ENCODE peak calls at places on chromosomes 13 and 19, in four cellular contexts. M is IMR-90, X is heart right ventricle, Y is fibroblast of lung. L is an unnamed sample.

GRCh38 chr19:34382471-34382870 is 17.5 kb downstream of the GPI start:
- DNase-seq in Y (no peak), M (no peak), X (no peak), L (no peak)

GRCh38 chr13:42803563-42804212 is 22.3 kb downstream of the FAM216B start:
- DNase-seq in X (no peak), M (peak), Y (peak), L (no peak)

GRCh38 chr13:98405107-98405571 is 171.8 kb downstream of the STK24 start:
- DNase-seq in Y (peak), M (no peak), X (no peak), L (no peak)

GRCh38 chr13:42064259-42064658 is 15.8 kb downstream of the DGKH start:
- DNase-seq in M (peak), X (no peak), Y (peak), L (no peak)

GRCh38 chr13:62130016-62130970 is 714.6 kb upstream of the PCDH20 start:
- DNase-seq in X (no peak), Y (no peak), M (no peak), L (no peak)

GRCh38 chr19:33226550-33227241 is 1.0 kb upstream of the SLC7A10 start:
- DNase-seq in M (no peak), Y (peak), X (no peak), L (no peak)

GRCh38 chr19:6103217-6103644 is 7.1 kb downstream of the RFX2 start:
- DNase-seq in X (peak), Y (peak), M (peak), L (no peak)

GRCh38 chr13:80342541-80343371 is 1.8 kb upstream of the SPRY2 start:
- DNase-seq in M (peak), Y (peak), X (peak), L (peak)

GRCh38 chr13:107231941-107232340 is 664.0 kb upstream of the ARGLU1 start:
- DNase-seq in X (no peak), Y (no peak), M (no peak), L (no peak)

GRCh38 chr13:21717817-21718216 is 46.9 kb downstream of the FGF9 start:
- DNase-seq in X (no peak), M (no peak), Y (no peak), L (no peak)

GRCh38 chr19:29442910-29443309 is 82.9 kb upstream of the VSTM2B start:
- DNase-seq in M (no peak), X (no peak), Y (no peak), L (no peak)

GRCh38 chr19:3687774-3688706 is 12.2 kb downstream of the PIP5K1C start:
- DNase-seq in X (no peak), M (no peak), Y (no peak), L (peak)

GRCh38 chr13:30752201-30752797 is 17.0 kb downstream of the ALOX5AP start:
- DNase-seq in Y (peak), X (peak), M (peak), L (no peak)

DNA sequence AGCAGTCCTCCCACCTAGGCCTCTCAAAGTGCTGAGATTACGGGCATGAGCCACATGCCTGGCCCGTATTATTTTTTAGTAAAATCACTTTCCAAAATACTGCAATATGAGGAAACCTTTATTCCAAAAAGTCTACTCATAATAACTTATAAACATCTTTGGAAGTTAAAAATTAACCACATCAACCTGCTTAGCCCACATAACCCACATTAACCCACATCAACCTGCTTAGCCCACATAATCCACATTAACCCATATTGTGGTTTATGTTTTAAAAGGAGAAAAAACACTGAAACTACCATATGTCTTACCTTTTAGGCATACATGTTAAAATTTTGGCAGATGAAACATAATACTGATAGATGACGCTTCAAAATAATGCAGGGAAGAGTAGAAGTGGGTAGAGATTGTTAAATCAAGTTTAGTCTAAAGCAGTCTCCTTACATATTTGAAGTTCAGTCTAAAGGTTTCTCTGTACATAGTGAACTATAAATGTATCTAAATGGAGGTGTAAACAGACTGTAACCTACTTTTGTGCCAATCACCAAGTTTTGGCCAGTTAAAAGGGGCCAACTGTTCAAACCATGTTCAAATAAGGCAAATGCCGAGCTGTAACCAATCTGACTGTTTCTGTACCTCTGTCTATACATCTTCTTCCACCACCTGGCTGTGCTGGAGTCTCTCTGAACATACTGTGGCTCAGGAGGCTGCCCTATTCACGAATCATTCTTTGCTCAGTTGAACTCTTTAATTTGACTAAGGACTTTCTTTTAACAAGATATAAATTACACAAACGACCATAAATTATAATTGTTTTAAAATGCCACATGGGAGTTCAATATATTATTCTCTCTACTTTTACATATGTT is 14.5 kb downstream of the KPNA3 start:
- DNase-seq in M (no peak), X (no peak), Y (no peak), L (no peak)
- TF ChIP-seq CTCF in M (no peak), X (no peak), Y (no peak), L (no peak)

DNA sequence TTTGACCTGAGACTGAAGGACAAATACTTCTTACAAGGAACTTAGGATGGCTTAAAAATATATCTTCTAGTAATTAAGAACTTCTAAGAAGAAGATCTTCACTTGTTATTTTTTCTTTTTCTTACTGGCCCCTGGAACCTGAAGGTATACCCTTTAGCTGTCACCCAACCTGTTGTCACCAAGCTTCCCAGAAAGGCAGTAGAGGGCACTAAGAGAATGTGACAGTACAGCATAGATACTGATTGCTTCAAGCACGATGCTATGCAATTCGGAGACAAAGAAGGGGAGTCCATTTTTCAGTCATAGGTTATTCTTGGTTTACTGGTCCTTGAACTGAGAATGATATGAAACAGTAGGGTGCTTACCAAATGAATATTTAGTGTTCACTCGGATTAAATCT is 208.3 kb upstream of the PCDH9 start:
- DNase-seq in X (no peak), Y (peak), M (no peak), L (no peak)
- TF ChIP-seq CTCF in X (peak), Y (no peak), M (no peak), L (peak)

GRCh38 chr19:42028304-42029216 is 34.5 kb upstream of the ATP1A3 start:
- DNase-seq in X (no peak), Y (no peak), M (no peak), L (no peak)
- TF ChIP-seq CTCF in X (peak), Y (peak), M (peak), L (peak)

GRCh38 chr19:46270521-46271256 is 26.2 kb upstream of the HIF3A start:
- DNase-seq in M (no peak), X (no peak), Y (no peak), L (no peak)

GRCh38 chr19:46265217-46265828 is 31.5 kb upstream of the HIF3A start:
- DNase-seq in Y (peak), M (peak), X (peak), L (peak)

GRCh38 chr19:46271488-46272197 is 25.2 kb upstream of the HIF3A start:
- DNase-seq in M (peak), Y (no peak), X (no peak), L (no peak)

GRCh38 chr19:46269085-46269484 is 27.8 kb upstream of the HIF3A start:
- DNase-seq in X (no peak), M (no peak), Y (no peak), L (no peak)
- TF ChIP-seq CTCF in X (no peak), M (no peak), Y (no peak), L (no peak)

GRCh38 chr19:44582581-44583265 is 30.6 kb upstream of the IGSF23 start:
- DNase-seq in Y (peak), X (no peak), M (no peak), L (no peak)
- TF ChIP-seq CTCF in Y (peak), X (peak), M (peak), L (peak)

DNA sequence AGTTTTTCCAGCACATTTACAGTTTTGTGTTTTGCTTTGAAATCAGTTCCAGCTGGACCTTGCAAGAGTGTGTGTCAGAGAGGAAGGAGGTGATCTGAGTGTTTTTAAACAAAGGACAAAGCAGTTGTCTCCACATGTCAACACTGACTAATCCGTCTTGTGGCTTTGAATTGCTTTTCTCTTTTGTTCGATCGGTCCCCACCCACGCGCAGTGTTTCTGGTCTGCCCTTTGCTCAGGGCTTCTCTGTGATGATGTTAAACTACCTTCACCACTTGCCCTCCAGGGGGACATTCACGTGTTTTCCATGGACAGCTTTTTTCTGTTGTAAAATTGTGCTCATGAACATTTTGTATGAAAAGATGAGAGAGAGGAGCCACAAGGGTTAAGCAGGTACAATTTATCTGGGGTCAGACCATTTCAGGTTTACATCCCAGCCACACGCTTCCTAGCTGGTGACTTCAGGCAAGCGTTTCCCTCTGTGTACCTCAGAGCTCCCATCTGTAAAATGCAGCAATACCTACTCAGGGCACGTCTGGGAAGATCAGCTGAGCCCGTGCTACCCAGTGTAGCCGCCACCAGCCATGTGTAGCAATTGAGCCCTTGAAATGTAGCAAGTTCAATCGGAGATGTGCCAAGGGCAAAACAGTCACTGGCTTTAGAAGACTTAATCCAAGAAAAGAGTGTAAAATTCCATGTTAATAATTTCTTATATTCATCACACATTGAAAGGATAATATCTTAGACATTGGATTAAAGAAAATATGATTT is 13.5 kb upstream of the PLA2G4C start:
- DNase-seq in Y (no peak), X (no peak), M (peak), L (no peak)
- TF ChIP-seq CTCF in Y (no peak), X (no peak), M (peak), L (peak)